ENCODE peak calls at places on chromosome 6, in nine cellular contexts. L is Caki2; T is HFF-Myc; Y is AML-193; O is choroid plexus epithelial cell; K is stimulated activated naive B cell treated with anti-CD40 and anti-IgM and Interleukin-4, amounts not matched to agents 10 μg/mL and 1 μg/mL and 100 μg/mL, for 72 hours; Z is retina; S is NT2/D1; M is stimulated activated CD4-positive, alpha-beta T cell treated with anti-CD3 and anti-CD28 coated beads, Interleukin-2, amount 100 ng/mL, for 48 hours. X is an unnamed sample.

GRCh38 chr6:11729083-11729482 is 49.5 kb downstream of the ADTRP start:
- DNase-seq in L (no peak), T (no peak), Y (no peak), O (no peak), K (no peak), Z (no peak), S (no peak), M (peak), X (no peak)

GRCh38 chr6:28841290-28841689 is 82.5 kb downstream of the TRIM27 start:
- DNase-seq in L (peak), T (no peak), Y (no peak), O (no peak), K (no peak), Z (no peak), S (no peak), M (no peak), X (no peak)

GRCh38 chr6:155154158-155154830 is 109.5 kb upstream of the CLDN20 start:
- DNase-seq in L (peak), T (peak), Y (no peak), O (peak), K (peak), Z (peak), S (no peak), M (no peak), X (no peak)

GRCh38 chr6:18340781-18341551 is 46.2 kb upstream of the RNF144B start:
- DNase-seq in L (no peak), T (no peak), Y (no peak), O (no peak), K (no peak), Z (no peak), S (no peak), M (no peak), X (no peak)

GRCh38 chr6:131216277-131216676 is 81.0 kb downstream of the AKAP7 start:
- DNase-seq in L (no peak), T (no peak), Y (no peak), O (peak), K (no peak), Z (no peak), S (no peak), M (no peak), X (no peak)

GRCh38 chr6:161951139-161951538 is 677.3 kb upstream of the AGPAT4 start:
- DNase-seq in L (no peak), T (no peak), Y (no peak), O (no peak), K (no peak), Z (peak), S (peak), M (no peak), X (no peak)

GRCh38 chr6:13918686-13919085 is 6.1 kb upstream of the RNF182 start:
- DNase-seq in L (no peak), T (no peak), Y (no peak), O (no peak), K (no peak), Z (no peak), S (no peak), M (no peak), X (no peak)

GRCh38 chr6:80280258-80281010 is 174.0 kb downstream of the BCKDHB start:
- DNase-seq in L (peak), T (no peak), Y (no peak), O (peak), K (no peak), Z (no peak), S (no peak), M (no peak), X (no peak)

X was measured in iPS DF 6.9.